ENCODE peak calls at places on chromosomes 3 and 15, in five cellular contexts. One of them, this sample, is unnamed.

GRCh38 chr3:180320631-180321030 is 281.3 kb upstream of the TTC14 start:
- DNase-seq in ovary: no peak
- DNase-seq in suprapubic skin: no peak
- DNase-seq in SK-N-SH: no peak
- DNase-seq in A549: no peak
- DNase-seq in this sample: no peak

GRCh38 chr3:39000008-39000450 is 51.7 kb downstream of the SCN11A start:
- DNase-seq in suprapubic skin: no peak
- DNase-seq in SK-N-SH: peak; percentile 60
- DNase-seq in ovary: no peak
- DNase-seq in A549: peak; percentile 60
- DNase-seq in this sample: no peak

GRCh38 chr15:23561914-23562313 is 3.6 kb upstream of the MKRN3 start:
- DNase-seq in ovary: no peak
- DNase-seq in SK-N-SH: peak; percentile 32
- DNase-seq in suprapubic skin: no peak
- DNase-seq in A549: no peak
- DNase-seq in this sample: no peak

GRCh38 chr3:186461141-186461540 is 83.0 kb downstream of the CRYGS start:
- DNase-seq in suprapubic skin: no peak
- DNase-seq in ovary: no peak
- DNase-seq in A549: peak; percentile 65
- DNase-seq in SK-N-SH: no peak
- DNase-seq in this sample: no peak

GRCh38 chr15:66939451-66940023 is 125.9 kb upstream of the SMAD3 start:
- DNase-seq in ovary: no peak
- DNase-seq in SK-N-SH: no peak
- DNase-seq in suprapubic skin: peak; percentile 56
- DNase-seq in A549: no peak
- DNase-seq in this sample: no peak

GRCh38 chr15:27826411-27826810 is 272.7 kb downstream of the OCA2 start:
- DNase-seq in SK-N-SH: no peak
- DNase-seq in ovary: no peak
- DNase-seq in A549: no peak
- DNase-seq in suprapubic skin: no peak
- DNase-seq in this sample: no peak

GRCh38 chr15:100913961-100914360 is 5.2 kb upstream of the LRRK1 start:
- DNase-seq in ovary: no peak
- DNase-seq in A549: no peak
- DNase-seq in SK-N-SH: no peak
- DNase-seq in suprapubic skin: no peak
- DNase-seq in this sample: no peak

GRCh38 chr15:65638681-65639089 is 16.9 kb downstream of the SLC24A1 start:
- DNase-seq in A549: peak; percentile 96
- DNase-seq in ovary: no peak
- DNase-seq in suprapubic skin: no peak
- DNase-seq in SK-N-SH: peak; percentile 79
- DNase-seq in this sample: no peak

GRCh38 chr3:168864107-168865021 is 768.6 kb upstream of the GOLIM4 start:
- DNase-seq in suprapubic skin: no peak
- DNase-seq in SK-N-SH: no peak
- DNase-seq in A549: no peak
- DNase-seq in ovary: no peak
- DNase-seq in this sample: no peak

GRCh38 chr3:82942041-82942440 is 1180.6 kb upstream of the GBE1 start:
- DNase-seq in SK-N-SH: no peak
- DNase-seq in suprapubic skin: no peak
- DNase-seq in A549: no peak
- DNase-seq in ovary: no peak
- DNase-seq in this sample: no peak

GRCh38 chr15:60043744-60044435 is 39.8 kb downstream of the FOXB1 start:
- DNase-seq in SK-N-SH: no peak
- DNase-seq in A549: no peak
- DNase-seq in suprapubic skin: no peak
- DNase-seq in ovary: no peak
- DNase-seq in this sample: no peak

GRCh38 chr15:31145271-31145911 is 43.9 kb upstream of the TRPM1 start:
- DNase-seq in ovary: no peak
- DNase-seq in SK-N-SH: no peak
- DNase-seq in suprapubic skin: no peak
- DNase-seq in A549: no peak
- DNase-seq in this sample: no peak

GRCh38 chr3:110343376-110343775 is 728.2 kb upstream of the NECTIN3 start:
- DNase-seq in ovary: no peak
- DNase-seq in A549: peak; percentile 4
- DNase-seq in SK-N-SH: no peak
- DNase-seq in suprapubic skin: no peak
- DNase-seq in this sample: no peak

GRCh38 chr3:89179355-89179997 is 72.1 kb downstream of the EPHA3 start:
- DNase-seq in SK-N-SH: no peak
- DNase-seq in suprapubic skin: no peak
- DNase-seq in A549: no peak
- DNase-seq in ovary: no peak
- DNase-seq in this sample: no peak

GRCh38 chr3:155737844-155738460 is 6.9 kb downstream of the PLCH1 start:
- DNase-seq in ovary: no peak
- DNase-seq in A549: peak; percentile 91
- DNase-seq in suprapubic skin: no peak
- DNase-seq in SK-N-SH: no peak
- DNase-seq in this sample: no peak

GRCh38 chr15:29054171-29055045 is 168.6 kb downstream of the APBA2 start:
- DNase-seq in suprapubic skin: no peak
- DNase-seq in ovary: no peak
- DNase-seq in A549: no peak
- DNase-seq in SK-N-SH: no peak
- DNase-seq in this sample: no peak

GRCh38 chr3:150365132-150365604 is 42.9 kb upstream of the TSC22D2 start:
- DNase-seq in SK-N-SH: no peak
- DNase-seq in A549: no peak
- DNase-seq in ovary: no peak
- DNase-seq in suprapubic skin: no peak
- DNase-seq in this sample: no peak

GRCh38 chr15:74007820-74008371 is 13.4 kb downstream of the PML start:
- DNase-seq in A549: no peak
- DNase-seq in ovary: no peak
- DNase-seq in SK-N-SH: no peak
- DNase-seq in suprapubic skin: no peak
- DNase-seq in this sample: no peak

GRCh38 chr15:58498821-58499580 is 67.2 kb downstream of the LIPC start:
- DNase-seq in suprapubic skin: peak; percentile 76
- DNase-seq in A549: no peak
- DNase-seq in ovary: no peak
- DNase-seq in SK-N-SH: no peak
- DNase-seq in this sample: no peak

GRCh38 chr3:149701977-149702350 is 44.1 kb upstream of the WWTR1 start:
- DNase-seq in suprapubic skin: no peak
- DNase-seq in ovary: no peak
- DNase-seq in A549: no peak
- DNase-seq in SK-N-SH: no peak
- DNase-seq in this sample: no peak

GRCh38 chr3:120081719-120082118 is 12.5 kb downstream of the GSK3B start:
- DNase-seq in A549: no peak
- DNase-seq in SK-N-SH: no peak
- DNase-seq in suprapubic skin: no peak
- DNase-seq in ovary: no peak
- DNase-seq in this sample: no peak

GRCh38 chr3:58249358-58250092 is 11.9 kb downstream of the ABHD6 start:
- DNase-seq in suprapubic skin: no peak
- DNase-seq in SK-N-SH: no peak
- DNase-seq in A549: no peak
- DNase-seq in ovary: no peak
- DNase-seq in this sample: no peak

GRCh38 chr15:37940886-37941285 is 6.4 kb downstream of the TMCO5A start:
- DNase-seq in suprapubic skin: no peak
- DNase-seq in SK-N-SH: no peak
- DNase-seq in A549: no peak
- DNase-seq in ovary: no peak
- DNase-seq in this sample: no peak

GRCh38 chr3:133756716-133757694 is 10.8 kb downstream of the TF start:
- DNase-seq in A549: no peak
- DNase-seq in SK-N-SH: no peak
- DNase-seq in suprapubic skin: no peak
- DNase-seq in ovary: no peak
- DNase-seq in this sample: no peak
- TF ChIP-seq EP300 in A549: no peak
- TF ChIP-seq EP300 in SK-N-SH: no peak
- TF ChIP-seq EP300 in suprapubic skin: no peak
- TF ChIP-seq EP300 in ovary: no peak
- TF ChIP-seq EP300 in this sample: no peak

GRCh38 chr3:66483006-66483928 is 17.6 kb downstream of the LRIG1 start:
- DNase-seq in ovary: peak; percentile 86
- DNase-seq in suprapubic skin: no peak
- DNase-seq in SK-N-SH: peak; percentile 16
- DNase-seq in A549: no peak
- DNase-seq in this sample: peak; percentile 65
- H3K4me3 ChIP-seq in ovary: no peak overlapping the region
- H3K4me3 ChIP-seq in suprapubic skin: no peak overlapping the region
- H3K4me3 ChIP-seq in SK-N-SH: no peak overlapping the region
- H3K4me3 ChIP-seq in A549: no peak overlapping the region
- H3K4me3 ChIP-seq in this sample: no peak overlapping the region

GRCh38 chr3:117477214-117477755 is 767.7 kb downstream of the TUSC7 start:
- DNase-seq in SK-N-SH: no peak
- DNase-seq in suprapubic skin: no peak
- DNase-seq in ovary: no peak
- DNase-seq in A549: no peak
- DNase-seq in this sample: no peak

GRCh38 chr3:117480493-117480892 is 770.9 kb downstream of the TUSC7 start:
- DNase-seq in ovary: no peak
- DNase-seq in A549: no peak
- DNase-seq in SK-N-SH: no peak
- DNase-seq in suprapubic skin: no peak
- DNase-seq in this sample: no peak

GRCh38 chr3:117483839-117484238 is 774.3 kb downstream of the TUSC7 start:
- DNase-seq in SK-N-SH: no peak
- DNase-seq in ovary: no peak
- DNase-seq in suprapubic skin: no peak
- DNase-seq in A549: no peak
- DNase-seq in this sample: no peak

GRCh38 chr3:117480981-117481380 is 771.4 kb downstream of the TUSC7 start:
- DNase-seq in A549: no peak
- DNase-seq in suprapubic skin: no peak
- DNase-seq in ovary: no peak
- DNase-seq in SK-N-SH: no peak
- DNase-seq in this sample: no peak

DNA sequence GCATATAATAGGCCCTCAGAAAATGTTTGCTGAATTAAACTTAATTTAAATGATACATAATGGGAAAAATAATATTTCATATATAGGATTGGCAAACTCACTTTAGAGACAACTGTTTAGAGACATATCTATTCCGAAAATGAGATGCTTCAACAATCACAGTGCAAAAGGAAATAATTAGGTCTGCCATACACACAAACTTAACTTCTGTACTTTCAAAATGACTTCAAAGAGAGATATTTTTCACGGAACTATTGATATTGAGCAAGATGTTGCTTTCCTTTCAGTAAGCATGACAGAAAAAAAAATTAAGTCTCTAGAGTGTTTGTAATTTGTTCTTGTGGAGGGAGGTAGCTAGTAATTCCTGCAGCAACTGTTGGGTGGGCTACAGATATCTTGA is 769.5 kb downstream of the TUSC7 start:
- DNase-seq in A549: no peak
- DNase-seq in SK-N-SH: no peak
- DNase-seq in ovary: no peak
- DNase-seq in suprapubic skin: no peak
- DNase-seq in this sample: no peak
- TF ChIP-seq EP300 in A549: no peak
- TF ChIP-seq EP300 in SK-N-SH: no peak
- TF ChIP-seq EP300 in ovary: no peak
- TF ChIP-seq EP300 in suprapubic skin: no peak
- TF ChIP-seq EP300 in this sample: no peak

DNA sequence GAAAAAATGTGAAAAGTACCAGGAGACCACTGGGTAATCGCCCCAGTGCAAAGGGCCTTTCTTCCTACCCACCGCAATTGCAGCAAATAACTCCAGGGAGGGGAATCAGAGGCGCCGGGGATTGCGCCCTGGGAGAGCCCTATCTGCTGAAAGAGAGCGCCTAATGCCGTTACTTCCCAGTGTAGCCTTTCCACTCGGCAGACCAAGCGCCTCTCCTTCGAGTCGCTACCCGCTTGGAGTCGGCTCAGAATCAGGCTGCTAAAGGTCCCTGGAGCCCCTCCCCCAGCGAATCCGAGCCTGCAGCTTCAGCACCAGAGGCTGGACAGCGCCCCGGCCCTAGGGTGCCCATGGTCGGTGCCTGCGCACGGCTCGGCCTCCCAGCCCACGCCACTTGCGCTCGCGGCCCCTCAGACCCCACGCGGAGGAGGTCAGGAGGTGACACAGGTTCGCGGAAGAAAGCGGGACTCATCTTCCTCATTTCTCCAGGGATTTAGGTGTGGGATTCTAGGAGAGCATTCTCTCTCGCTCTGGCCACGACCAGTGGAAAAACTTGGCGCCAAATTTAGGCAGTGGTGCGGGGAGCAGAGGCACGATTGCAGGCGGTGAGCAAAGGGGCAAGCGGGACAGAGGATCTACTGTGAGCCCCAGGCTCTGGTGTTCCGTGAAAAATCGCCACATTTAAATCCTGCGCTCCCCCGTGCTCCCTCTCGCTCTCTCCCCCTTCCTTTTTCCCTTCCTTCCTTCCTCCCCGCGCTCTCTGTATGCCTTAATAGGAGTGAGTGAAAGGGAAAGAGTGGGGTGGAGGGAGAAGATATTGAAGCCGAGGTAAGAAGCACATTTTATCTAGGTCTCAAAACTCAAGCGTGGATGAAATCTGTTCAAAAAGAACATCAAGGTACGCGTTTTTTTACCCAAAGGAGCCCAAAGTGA is 15.4 kb upstream of the AEN start:
- DNase-seq in A549: no peak
- DNase-seq in SK-N-SH: peak; percentile 65
- DNase-seq in ovary: peak; percentile 66
- DNase-seq in suprapubic skin: no peak
- DNase-seq in this sample: no peak
- H3K4me3 ChIP-seq in A549: peak overlapping the region; percentile 33
- H3K4me3 ChIP-seq in SK-N-SH: no peak overlapping the region
- H3K4me3 ChIP-seq in ovary: no peak overlapping the region
- H3K4me3 ChIP-seq in suprapubic skin: no peak overlapping the region
- H3K4me3 ChIP-seq in this sample: no peak overlapping the region

GRCh38 chr3:41163399-41163798 is 35.9 kb upstream of the CTNNB1 start:
- DNase-seq in ovary: no peak
- DNase-seq in A549: no peak
- DNase-seq in SK-N-SH: no peak
- DNase-seq in suprapubic skin: no peak
- DNase-seq in this sample: no peak

GRCh38 chr3:41158947-41159346 is 40.4 kb upstream of the CTNNB1 start:
- DNase-seq in ovary: no peak
- DNase-seq in suprapubic skin: no peak
- DNase-seq in A549: no peak
- DNase-seq in SK-N-SH: no peak
- DNase-seq in this sample: no peak

GRCh38 chr3:41162541-41162940 is 36.8 kb upstream of the CTNNB1 start:
- DNase-seq in SK-N-SH: no peak
- DNase-seq in A549: no peak
- DNase-seq in suprapubic skin: no peak
- DNase-seq in ovary: no peak
- DNase-seq in this sample: no peak

GRCh38 chr3:41162981-41163380 is 36.3 kb upstream of the CTNNB1 start:
- DNase-seq in suprapubic skin: no peak
- DNase-seq in SK-N-SH: no peak
- DNase-seq in A549: no peak
- DNase-seq in ovary: no peak
- DNase-seq in this sample: no peak

GRCh38 chr3:41159581-41160189 is 39.6 kb upstream of the CTNNB1 start:
- DNase-seq in SK-N-SH: no peak
- DNase-seq in ovary: no peak
- DNase-seq in suprapubic skin: no peak
- DNase-seq in A549: no peak
- DNase-seq in this sample: no peak
- TF ChIP-seq EP300 in SK-N-SH: no peak
- TF ChIP-seq EP300 in ovary: no peak
- TF ChIP-seq EP300 in suprapubic skin: no peak
- TF ChIP-seq EP300 in A549: no peak
- TF ChIP-seq EP300 in this sample: no peak